ENCODE peak calls at places on chromosome 1, in five cellular contexts. O is left ventricle myocardium inferior, I is upper lobe of right lung, T is AG04450, C is neural progenitor cell. Z is an unnamed sample.

GRCh38 chr1:91699339-91699970 is 186.5 kb downstream of the TGFBR3 start:
- DNase-seq in T (no peak), I (no peak), C (no peak), O (peak), Z (no peak)

GRCh38 chr1:189141056-189141455 is 1336.6 kb downstream of the BRINP3 start:
- DNase-seq in I (no peak), C (no peak), O (no peak), T (no peak), Z (no peak)

GRCh38 chr1:43582162-43582566 is 51.5 kb downstream of the PTPRF start:
- DNase-seq in O (no peak), T (peak), I (no peak), C (peak), Z (no peak)

GRCh38 chr1:224380003-224380402 is 23.3 kb downstream of the CNIH4 start:
- DNase-seq in C (no peak), I (no peak), O (no peak), T (no peak), Z (no peak)

GRCh38 chr1:183454377-183454776 is 17.9 kb upstream of the SMG7 start:
- DNase-seq in T (no peak), I (no peak), C (no peak), O (no peak), Z (no peak)

GRCh38 chr1:46611691-46612221 is 4.9 kb downstream of the MOB3C start:
- DNase-seq in C (no peak), T (no peak), I (no peak), O (no peak), Z (no peak)

GRCh38 chr1:6424619-6425593 is at the start of gene ESPN:
- DNase-seq in O (no peak), I (no peak), T (no peak), C (peak), Z (no peak)

GRCh38 chr1:54887665-54888071 is 673 bp upstream of the DHCR24 start:
- DNase-seq in O (no peak), I (peak), C (peak), T (no peak), Z (peak)

GRCh38 chr1:160062134-160062533 is 7.8 kb downstream of the KCNJ10 start:
- DNase-seq in O (no peak), C (peak), T (no peak), I (peak), Z (no peak)

GRCh38 chr1:89959719-89960118 is 35.2 kb upstream of the ZNF326 start:
- DNase-seq in C (no peak), T (no peak), O (no peak), I (no peak), Z (no peak)

GRCh38 chr1:197774691-197775281 is 494 bp downstream of the DENND1B start:
- DNase-seq in O (no peak), I (peak), C (peak), T (no peak), Z (peak)

GRCh38 chr1:59104191-59104760 is 192.6 kb upstream of the FGGY start:
- DNase-seq in C (no peak), O (no peak), T (no peak), I (no peak), Z (no peak)

GRCh38 chr1:58500036-58500435 is 46.5 kb downstream of the OMA1 start:
- DNase-seq in C (no peak), I (no peak), O (no peak), T (no peak), Z (no peak)

GRCh38 chr1:112445591-112445990 is 49.6 kb downstream of the CTTNBP2NL start:
- DNase-seq in I (no peak), O (no peak), T (no peak), C (no peak), Z (no peak)

GRCh38 chr1:112439592-112439991 is 43.6 kb downstream of the CTTNBP2NL start:
- DNase-seq in I (no peak), T (no peak), O (no peak), C (no peak), Z (no peak)

GRCh38 chr1:112440574-112440973 is 44.6 kb downstream of the CTTNBP2NL start:
- DNase-seq in T (no peak), O (no peak), I (no peak), C (no peak), Z (no peak)

GRCh38 chr1:112446411-112446810 is 50.4 kb downstream of the CTTNBP2NL start:
- DNase-seq in I (no peak), C (no peak), O (no peak), T (no peak), Z (no peak)

GRCh38 chr1:112444269-112444668 is 48.3 kb downstream of the CTTNBP2NL start:
- DNase-seq in I (no peak), C (no peak), O (no peak), T (no peak), Z (no peak)
- H3K27ac ChIP-seq in I (no peak), C (no peak), O (peak), T (no peak), Z (peak)

DNA sequence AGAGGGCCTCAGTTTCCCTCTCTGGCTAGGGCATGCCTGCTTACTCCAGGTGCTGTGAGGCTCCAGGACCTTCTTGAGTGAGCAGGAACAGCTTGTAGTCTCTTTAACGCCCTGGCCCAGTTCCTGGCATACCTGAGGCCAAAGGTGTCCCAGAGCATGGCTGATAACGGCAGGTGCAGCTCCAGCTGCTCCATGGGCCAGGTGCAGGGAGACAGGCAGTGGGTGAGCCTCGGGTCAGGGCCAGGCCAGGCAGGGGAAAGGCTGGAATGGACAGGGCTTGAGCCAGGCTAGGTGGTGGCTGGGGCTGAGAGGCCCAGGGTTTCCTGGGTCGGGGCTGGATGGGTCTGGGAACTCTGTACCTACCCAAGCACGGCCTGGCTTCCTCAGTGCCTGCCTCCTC is 18.3 kb downstream of the EDN2 start:
- DNase-seq in I (no peak), T (no peak), C (no peak), O (no peak), Z (no peak)
- H3K27ac ChIP-seq in I (no peak), T (no peak), C (no peak), O (no peak), Z (no peak)

DNA sequence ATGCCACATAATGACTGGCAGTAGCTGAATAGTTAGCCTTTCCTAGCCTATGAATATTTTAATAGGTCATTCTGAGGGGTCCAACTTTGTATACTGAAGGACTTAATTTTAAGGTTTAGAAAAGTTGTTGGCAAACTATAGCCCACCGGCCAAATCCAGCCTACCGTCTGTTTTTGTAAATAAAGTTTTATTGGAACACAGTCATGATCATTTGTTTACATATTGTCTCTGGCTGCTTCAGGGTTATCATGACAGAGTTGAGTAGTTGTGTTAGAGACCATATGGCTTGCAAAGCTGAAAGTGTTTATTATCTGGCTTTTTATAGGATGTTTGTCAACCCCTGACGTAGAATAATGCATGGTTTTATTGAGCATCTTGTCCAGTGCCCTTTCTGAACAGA is 73.4 kb downstream of the NTMT2 start:
- DNase-seq in O (no peak), C (no peak), I (no peak), T (no peak), Z (no peak)
- H3K27ac ChIP-seq in O (no peak), C (no peak), I (no peak), T (no peak), Z (no peak)

DNA sequence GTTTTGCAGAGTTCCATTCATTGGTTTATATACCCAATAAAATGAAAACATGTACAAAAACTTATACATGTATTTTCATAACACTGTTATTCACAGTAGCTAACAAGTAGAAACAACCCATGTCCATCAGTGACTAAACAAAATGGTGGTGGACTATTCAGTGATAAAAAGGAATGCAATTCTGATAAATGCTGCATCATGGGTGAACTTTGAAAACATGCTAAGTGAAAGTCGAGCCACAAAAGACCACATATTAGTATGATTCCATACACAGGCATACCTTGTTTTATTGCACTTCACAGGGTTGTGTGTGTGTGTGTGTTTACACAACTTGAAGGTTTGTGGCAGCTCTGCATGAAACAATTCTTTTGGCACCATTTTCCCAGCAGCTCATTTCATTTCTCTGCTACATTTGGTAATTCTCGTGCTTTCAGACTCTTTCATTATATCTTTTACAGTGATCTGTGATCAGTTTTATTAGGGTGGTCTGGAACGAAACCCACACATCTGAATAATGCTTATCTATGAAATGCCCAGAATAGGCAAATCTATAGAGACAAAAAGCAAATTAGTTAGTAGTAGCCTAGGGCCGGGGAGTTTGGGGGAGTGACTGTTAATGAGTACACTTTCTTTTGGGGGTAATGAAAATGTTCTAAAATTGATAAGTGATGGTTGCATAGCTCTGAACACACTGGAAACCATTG is 27.2 kb downstream of the RNF11 start:
- DNase-seq in T (no peak), I (no peak), C (no peak), O (no peak), Z (no peak)
- H3K27ac ChIP-seq in T (no peak), I (no peak), C (no peak), O (no peak), Z (no peak)

GRCh38 chr1:113812661-113813135 is 422 bp upstream of the RSBN1 start:
- DNase-seq in C (peak), O (no peak), I (no peak), T (no peak), Z (no peak)

GRCh38 chr1:113811353-113811887 is 856 bp downstream of the RSBN1 start:
- DNase-seq in T (no peak), O (no peak), I (no peak), C (peak), Z (peak)

GRCh38 chr1:113808450-113809195 is 3.7 kb downstream of the RSBN1 start:
- DNase-seq in T (no peak), I (no peak), O (no peak), C (no peak), Z (no peak)

GRCh38 chr1:113811888-113812660 is at the start of gene RSBN1:
- DNase-seq in O (peak), T (peak), I (peak), C (peak), Z (peak)

GRCh38 chr1:113809651-113810602 is 2.3 kb downstream of the RSBN1 start:
- DNase-seq in C (no peak), O (no peak), T (no peak), I (no peak), Z (no peak)
- H3K27ac ChIP-seq in C (no peak), O (peak), T (no peak), I (no peak), Z (no peak)

GRCh38 chr1:39269349-39269748 is 64.9 kb downstream of the MACF1 start:
- DNase-seq in T (no peak), O (no peak), C (no peak), I (no peak), Z (no peak)
- H3K27ac ChIP-seq in T (peak), O (peak), C (peak), I (peak), Z (peak)

DNA sequence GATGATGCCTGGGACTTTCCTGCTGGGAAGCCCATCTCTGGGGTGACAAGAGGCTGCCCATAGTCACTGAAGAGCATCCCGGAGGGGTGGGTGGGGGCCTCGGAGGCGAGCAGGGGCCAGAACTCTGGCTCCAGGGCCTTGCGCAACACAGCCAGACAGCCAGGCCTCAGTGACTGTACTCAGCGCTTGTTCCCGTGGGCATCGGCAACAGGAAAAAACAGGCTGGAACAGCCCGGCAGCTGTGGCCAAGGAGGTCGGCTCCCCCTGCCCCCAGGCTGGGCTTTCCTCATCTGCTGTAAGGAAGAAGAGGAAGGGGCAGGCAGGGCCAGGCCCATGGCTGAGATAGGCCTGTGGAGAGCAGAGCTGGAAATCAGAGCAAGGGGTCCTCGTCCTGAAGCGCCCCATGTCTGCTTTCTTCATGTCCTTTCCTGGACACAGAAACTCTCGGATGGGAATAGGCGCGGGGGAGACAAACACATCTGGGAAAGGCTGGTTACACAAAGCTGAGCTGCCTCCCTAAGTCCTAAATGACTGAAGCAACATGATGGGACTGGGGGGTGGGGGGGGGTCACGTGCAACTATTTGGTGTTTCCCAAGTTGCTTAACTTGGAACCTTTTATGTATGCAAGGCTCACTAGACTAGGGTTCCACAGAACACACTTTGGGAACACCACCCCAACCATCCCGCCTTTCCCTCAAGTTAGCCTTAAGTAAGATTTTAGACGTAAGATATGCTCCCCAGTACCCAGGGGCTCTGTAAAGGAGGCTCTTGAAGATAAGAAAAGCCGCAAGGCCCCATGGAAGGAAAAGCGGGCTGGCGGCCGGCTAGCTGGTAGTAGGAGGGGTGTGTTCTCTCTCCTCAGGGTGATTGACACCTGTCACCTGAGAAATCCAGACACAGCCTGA is 30.7 kb downstream of the HSPG2 start:
- DNase-seq in I (peak), T (no peak), O (peak), C (no peak), Z (no peak)
- H3K27ac ChIP-seq in I (peak), T (no peak), O (peak), C (no peak), Z (peak)

DNA sequence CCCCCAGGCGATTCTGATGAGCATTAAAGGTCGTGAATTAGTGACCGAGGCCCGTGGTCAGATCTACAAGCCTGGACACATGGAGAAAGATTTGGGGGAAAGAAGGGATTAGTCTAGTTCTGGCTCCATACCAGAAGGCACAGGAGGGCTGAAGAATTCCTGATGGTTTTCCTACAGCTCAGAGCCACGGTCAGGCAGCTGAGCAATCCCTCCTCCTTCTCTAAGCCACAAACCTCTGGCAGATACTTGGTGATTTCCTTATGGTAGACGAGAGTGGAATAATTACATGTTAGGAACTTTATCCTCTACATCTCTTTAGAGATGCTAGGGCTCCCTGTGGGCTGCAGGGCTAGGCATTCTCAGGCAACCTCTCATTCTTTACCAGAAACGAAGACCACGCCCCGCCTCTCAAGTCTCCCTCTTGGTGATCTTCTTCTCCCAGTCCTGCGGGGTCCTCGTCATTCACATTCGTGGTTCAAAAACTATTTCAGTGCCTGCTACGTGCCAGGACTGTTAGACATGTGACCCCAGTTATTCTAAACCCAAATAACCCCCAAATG is 20.5 kb upstream of the ZBTB18 start:
- DNase-seq in T (no peak), O (no peak), I (no peak), C (no peak), Z (no peak)
- H3K27ac ChIP-seq in T (no peak), O (no peak), I (no peak), C (no peak), Z (no peak)

GRCh38 chr1:93450331-93450730 is 2.4 kb downstream of the FNBP1L start:
- DNase-seq in O (no peak), T (no peak), C (no peak), I (no peak), Z (no peak)

GRCh38 chr1:93448292-93448982 is 519 bp downstream of the FNBP1L start:
- DNase-seq in I (peak), C (peak), O (peak), T (no peak), Z (peak)

GRCh38 chr1:93446837-93447451 is 974 bp upstream of the FNBP1L start:
- DNase-seq in C (no peak), T (no peak), I (peak), O (no peak), Z (no peak)

GRCh38 chr1:93448983-93449805 is 1.3 kb downstream of the FNBP1L start:
- DNase-seq in C (peak), T (no peak), I (peak), O (no peak), Z (no peak)

GRCh38 chr1:93447481-93448291 is at the start of gene FNBP1L:
- DNase-seq in C (peak), I (peak), T (no peak), O (peak), Z (peak)
- H3K27ac ChIP-seq in C (peak), I (peak), T (no peak), O (peak), Z (peak)